ENCODE peak calls at places on chromosomes 7 and 10, in five cellular contexts. P is PC-3; B is smooth muscle cell of the brain vasculature; K is activated CD4-positive, alpha-beta T cell treated with anti-CD3 and anti-CD28 coated beads, Interleukin-2, amount 50 U/mL, for 4 hours; E is HCT116. X is an unnamed sample.

GRCh38 chr7:962401-963081 is 8.1 kb upstream of the ADAP1 start:
- DNase-seq in K (no peak), E (no peak), P (no peak), B (no peak), X (no peak)

GRCh38 chr10:43037942-43038782 is 38.7 kb upstream of the RET start:
- DNase-seq in K (no peak), B (no peak), P (no peak), E (no peak), X (no peak)

GRCh38 chr7:147199868-147200267 is 1083.3 kb downstream of the CNTNAP2 start:
- DNase-seq in K (no peak), E (no peak), B (no peak), P (no peak), X (no peak)

GRCh38 chr7:108093903-108094302 is 36.3 kb downstream of the LAMB4 start:
- DNase-seq in K (no peak), E (no peak), P (no peak), B (no peak), X (no peak)

GRCh38 chr10:89404082-89404481 is 10.3 kb upstream of the IFIT5 start:
- DNase-seq in B (no peak), K (no peak), E (no peak), P (no peak), X (no peak)

GRCh38 chr7:92834661-92835139 is 1.7 kb downstream of the CDK6 start:
- DNase-seq in E (no peak), P (peak), K (no peak), B (no peak), X (peak)

GRCh38 chr10:76040107-76040829 is 608.8 kb downstream of the LRMDA start:
- DNase-seq in E (no peak), B (no peak), K (no peak), P (no peak), X (no peak)

GRCh38 chr10:38093816-38094157 is 350 bp upstream of the ZNF37A start:
- DNase-seq in P (no peak), B (no peak), E (no peak), K (no peak), X (no peak)

GRCh38 chr10:51000164-51000563 is 74.1 kb upstream of the PRKG1 start:
- DNase-seq in B (no peak), P (peak), E (no peak), K (no peak), X (no peak)

GRCh38 chr10:89702121-89702480 is 711 bp downstream of the KIF20B start:
- DNase-seq in P (peak), K (peak), E (no peak), B (no peak), X (no peak)

X was measured in HTR-8/SVneo.